ENCODE peak calls at places on chromosomes 1 and 21, in six cellular contexts. K, S, P, F, A and M are unnamed samples.

GRCh38 chr1:91070274-91070673 is 48.4 kb upstream of the ZNF644 start:
- ATAC-seq in K (no peak), S (no peak), P (no peak), F (no peak), A (no peak), M (peak)

GRCh38 chr21:35050348-35051286 is 1.5 kb upstream of the RUNX1 start:
- ATAC-seq in K (peak), S (no peak), P (no peak), F (peak), A (peak), M (no peak)

GRCh38 chr1:26858891-26859630 is 3.9 kb upstream of the SFN start:
- ATAC-seq in K (no peak), S (no peak), P (no peak), F (peak), A (no peak), M (no peak)

GRCh38 chr21:46294647-46295176 is 8.6 kb downstream of the YBEY start:
- ATAC-seq in K (peak), S (peak), P (peak), F (peak), A (peak), M (no peak)

GRCh38 chr1:91523462-91523861 is 22.8 kb downstream of the CDC7 start:
- ATAC-seq in K (no peak), S (no peak), P (no peak), F (peak), A (no peak), M (no peak)

GRCh38 chr1:24255226-24255625 is 63.9 kb upstream of the GRHL3 start:
- ATAC-seq in K (no peak), S (no peak), P (no peak), F (no peak), A (peak), M (no peak)

GRCh38 chr21:43328591-43329360 is 98.2 kb downstream of the SIK1 start:
- ATAC-seq in K (no peak), S (no peak), P (no peak), F (no peak), A (no peak), M (no peak)

GRCh38 chr1:184419734-184420161 is 32.9 kb downstream of the C1orf21 start:
- ATAC-seq in K (no peak), S (no peak), P (peak), F (no peak), A (no peak), M (peak)

GRCh38 chr21:43591468-43592050 is 67.7 kb downstream of the HSF2BP start:
- ATAC-seq in K (peak), S (no peak), P (no peak), F (no peak), A (peak), M (no peak)

GRCh38 chr1:206464456-206464964 is 5.8 kb upstream of the IKBKE start:
- ATAC-seq in K (no peak), S (no peak), P (peak), F (no peak), A (peak), M (peak)

DNA sequence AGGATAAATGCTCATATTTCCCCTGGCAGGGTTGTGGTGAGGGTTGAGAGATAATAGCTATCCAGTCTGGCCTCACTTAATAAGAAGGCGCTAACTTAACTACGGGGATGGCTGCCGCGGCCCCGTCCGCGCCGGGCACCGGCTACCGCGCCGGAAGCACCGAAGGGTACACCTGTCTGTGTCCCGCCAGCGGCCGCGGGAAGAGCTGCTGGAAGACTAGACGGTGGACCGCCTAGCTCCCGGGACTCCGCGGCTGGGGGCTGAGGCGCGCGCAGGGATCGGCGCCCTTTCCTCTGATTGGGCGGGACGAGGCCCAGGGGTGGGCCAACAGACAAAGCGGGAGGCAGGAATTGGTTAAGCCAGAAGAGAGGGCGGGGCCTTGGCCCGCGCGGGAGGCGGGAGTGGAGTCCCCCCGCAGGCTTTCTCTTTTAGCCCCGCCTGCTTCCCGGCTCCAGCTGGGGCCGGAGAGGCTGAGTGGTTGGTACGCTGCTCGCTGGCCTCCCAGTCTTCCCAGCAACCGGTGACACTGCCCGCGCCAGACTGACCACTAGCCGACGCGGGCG is at the start of gene ZNF672:
- ATAC-seq in K (peak), S (peak), P (peak), F (peak), A (peak), M (peak)
- TF ChIP-seq POLR2A in K (peak), S (peak), P (peak), F (peak), A (peak), M (no peak)

GRCh38 chr1:15727021-15727420 is 9.0 kb upstream of the SLC25A34 start:
- ATAC-seq in K (no peak), S (no peak), P (no peak), F (no peak), A (no peak), M (no peak)
- H3K27ac ChIP-seq in K (no peak), S (no peak), P (peak), F (no peak), A (no peak), M (no peak)

GRCh38 chr1:53145942-53146708 is 3.7 kb upstream of the SLC1A7 start:
- ATAC-seq in K (peak), S (peak), P (peak), F (no peak), A (peak), M (peak)
- TF ChIP-seq POLR2A in K (peak), S (no peak), P (no peak), F (no peak), A (no peak), M (no peak)

GRCh38 chr1:19442150-19443096 is 42.9 kb downstream of the CAPZB start:
- ATAC-seq in K (no peak), S (no peak), P (no peak), F (no peak), A (no peak), M (peak)

GRCh38 chr1:19438552-19439196 is 46.7 kb downstream of the CAPZB start:
- ATAC-seq in K (no peak), S (no peak), P (no peak), F (no peak), A (no peak), M (no peak)

GRCh38 chr1:19443321-19443720 is 42.0 kb downstream of the CAPZB start:
- ATAC-seq in K (no peak), S (no peak), P (no peak), F (no peak), A (no peak), M (no peak)

GRCh38 chr1:19439464-19440171 is 45.7 kb downstream of the CAPZB start:
- ATAC-seq in K (no peak), S (no peak), P (peak), F (peak), A (peak), M (peak)

GRCh38 chr1:19441048-19441447 is 44.3 kb downstream of the CAPZB start:
- ATAC-seq in K (no peak), S (no peak), P (no peak), F (no peak), A (no peak), M (no peak)
- H3K27ac ChIP-seq in K (no peak), S (peak), P (peak), F (no peak), A (no peak), M (peak)

GRCh38 chr21:39386899-39387298 is 38.0 kb upstream of the HMGN1 start:
- ATAC-seq in K (no peak), S (no peak), P (no peak), F (no peak), A (no peak), M (no peak)

GRCh38 chr21:39386194-39386593 is 37.3 kb upstream of the HMGN1 start:
- ATAC-seq in K (peak), S (no peak), P (peak), F (no peak), A (no peak), M (no peak)

GRCh38 chr21:39387461-39388037 is 38.7 kb upstream of the HMGN1 start:
- ATAC-seq in K (peak), S (peak), P (peak), F (peak), A (peak), M (peak)

GRCh38 chr21:39388811-39389155 is 39.9 kb upstream of the HMGN1 start:
- ATAC-seq in K (no peak), S (no peak), P (no peak), F (no peak), A (no peak), M (no peak)

GRCh38 chr21:39388038-39388810 is 39.3 kb upstream of the HMGN1 start:
- ATAC-seq in K (peak), S (peak), P (peak), F (peak), A (peak), M (peak)
- TF ChIP-seq POLR2A in K (no peak), S (no peak), P (no peak), F (peak), A (peak), M (peak)

GRCh38 chr1:198542632-198543031 is 2.2 kb upstream of the ATP6V1G3 start:
- ATAC-seq in K (no peak), S (no peak), P (no peak), F (no peak), A (no peak), M (no peak)
- H3K27ac ChIP-seq in K (no peak), S (no peak), P (no peak), F (no peak), A (no peak), M (no peak)

DNA sequence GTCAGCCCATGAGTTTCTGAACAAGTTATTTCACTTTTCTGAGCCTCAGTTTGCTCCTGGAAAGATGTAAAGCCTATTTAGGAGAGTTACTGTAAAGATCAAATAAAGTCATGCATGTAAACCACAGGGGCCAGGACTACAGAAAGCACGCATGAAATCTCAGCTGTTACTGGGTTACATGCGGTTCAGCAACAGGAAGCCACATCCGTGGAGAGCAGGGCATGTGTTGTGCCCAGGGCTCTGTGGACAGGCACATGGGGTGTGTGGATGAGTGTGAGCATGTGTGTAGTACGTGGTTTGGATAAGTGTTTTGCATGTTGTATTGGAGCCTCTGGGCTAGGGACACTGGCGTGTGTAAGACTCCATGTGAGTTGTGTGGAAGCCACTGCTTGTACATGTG is 2.2 kb upstream of the EPHA2 start:
- ATAC-seq in K (no peak), S (no peak), P (no peak), F (peak), A (no peak), M (no peak)
- TF ChIP-seq POLR2A in K (no peak), S (no peak), P (no peak), F (no peak), A (no peak), M (no peak)

GRCh38 chr1:28141685-28142084 is 34.8 kb downstream of the PTAFR start:
- ATAC-seq in K (no peak), S (no peak), P (no peak), F (no peak), A (no peak), M (no peak)
- H3K27ac ChIP-seq in K (no peak), S (no peak), P (no peak), F (no peak), A (no peak), M (no peak)

GRCh38 chr1:232568331-232568852 is 61.5 kb downstream of the SIPA1L2 start:
- ATAC-seq in K (no peak), S (no peak), P (no peak), F (no peak), A (no peak), M (no peak)

GRCh38 chr1:232562855-232563510 is 67.0 kb downstream of the SIPA1L2 start:
- ATAC-seq in K (no peak), S (no peak), P (peak), F (no peak), A (no peak), M (no peak)

GRCh38 chr1:232568906-232569305 is 61.0 kb downstream of the SIPA1L2 start:
- ATAC-seq in K (no peak), S (no peak), P (no peak), F (no peak), A (no peak), M (no peak)

GRCh38 chr1:232570007-232570406 is 59.9 kb downstream of the SIPA1L2 start:
- ATAC-seq in K (no peak), S (no peak), P (no peak), F (no peak), A (no peak), M (no peak)

GRCh38 chr1:232566093-232566492 is 63.8 kb downstream of the SIPA1L2 start:
- ATAC-seq in K (no peak), S (no peak), P (no peak), F (no peak), A (no peak), M (no peak)
- TF ChIP-seq POLR2A in K (no peak), S (no peak), P (no peak), F (no peak), A (no peak), M (no peak)

GRCh38 chr1:116857092-116857491 is 52.6 kb upstream of the PTGFRN start:
- ATAC-seq in K (no peak), S (no peak), P (no peak), F (no peak), A (no peak), M (no peak)

GRCh38 chr1:116855220-116855619 is 54.5 kb upstream of the PTGFRN start:
- ATAC-seq in K (no peak), S (no peak), P (peak), F (peak), A (no peak), M (peak)

GRCh38 chr1:116854294-116854693 is 55.4 kb upstream of the PTGFRN start:
- ATAC-seq in K (no peak), S (no peak), P (no peak), F (peak), A (no peak), M (no peak)

GRCh38 chr1:116856312-116856711 is 53.4 kb upstream of the PTGFRN start:
- ATAC-seq in K (no peak), S (no peak), P (no peak), F (no peak), A (no peak), M (no peak)

GRCh38 chr1:116855788-116856187 is 53.9 kb upstream of the PTGFRN start:
- ATAC-seq in K (no peak), S (no peak), P (no peak), F (no peak), A (no peak), M (no peak)
- H3K27ac ChIP-seq in K (no peak), S (no peak), P (no peak), F (no peak), A (no peak), M (no peak)